ENCODE peak calls at places on chromosomes 6 and 20, in six cellular contexts. Z is IMR-90, E is PC-3, U is GM23248, A is GM23338, J is K562. P is an unnamed sample.
A peak's percentile ranks its signal among the peaks of the same experiment; 100 is the strongest.

GRCh38 chr20:7851031-7851490 is 89.2 kb downstream of the HAO1 start:
- DNase-seq in U (peak; percentile 68), Z (peak; percentile 11), E (peak; percentile 97), J (no peak), A (peak; percentile 12), P (no peak)

GRCh38 chr6:51768087-51768486 is 319.3 kb downstream of the PKHD1 start:
- DNase-seq in A (no peak), Z (no peak), J (no peak), U (no peak), E (peak; percentile 76), P (no peak)

GRCh38 chr20:29302979-29303644 is 1954.4 kb upstream of the DEFB115 start:
- DNase-seq in E (no peak), J (no peak), A (no peak), Z (no peak), U (no peak), P (no peak)

GRCh38 chr6:22699046-22699639 is 129.8 kb downstream of the HDGFL1 start:
- DNase-seq in E (no peak), U (no peak), A (peak; percentile 10), Z (no peak), J (no peak), P (no peak)

GRCh38 chr20:53708129-53708968 is 114.7 kb upstream of the ZNF217 start:
- DNase-seq in Z (peak; percentile 85), E (peak; percentile 96), U (peak; percentile 57), A (no peak), J (no peak), P (peak; percentile 38)

GRCh38 chr6:145339089-145339488 is 396.2 kb downstream of the EPM2A start:
- DNase-seq in Z (no peak), J (no peak), U (no peak), A (no peak), E (peak; percentile 14), P (no peak)

GRCh38 chr20:25623225-25623735 is 534 bp downstream of the NANP start:
- DNase-seq in Z (peak; percentile 24), U (peak; percentile 74), A (peak; percentile 27), J (peak; percentile 33), E (peak; percentile 32), P (peak; percentile 15)

GRCh38 chr20:309841-310644 is 12.7 kb downstream of the ZCCHC3 start:
- DNase-seq in J (peak; percentile 70), U (peak; percentile 100), A (peak; percentile 100), Z (peak; percentile 99), E (no peak), P (peak; percentile 98)

GRCh38 chr6:40124924-40125323 is 190.7 kb upstream of the MOCS1 start:
- DNase-seq in U (no peak), J (no peak), A (no peak), E (no peak), Z (no peak), P (no peak)

GRCh38 chr20:1434571-1435336 is 31.9 kb downstream of the NSFL1C start:
- DNase-seq in A (peak; percentile 54), Z (peak; percentile 92), J (peak; percentile 66), E (peak; percentile 88), U (peak; percentile 91), P (peak; percentile 92)

GRCh38 chr20:3674995-3675900 is 6.6 kb downstream of the ADAM33 start:
- DNase-seq in J (no peak), E (no peak), A (no peak), Z (no peak), U (no peak), P (no peak)

GRCh38 chr20:3678893-3679720 is 2.7 kb downstream of the ADAM33 start:
- DNase-seq in A (no peak), Z (no peak), U (peak; percentile 55), E (no peak), J (no peak), P (no peak)

GRCh38 chr20:3678198-3678597 is 3.6 kb downstream of the ADAM33 start:
- DNase-seq in A (no peak), E (no peak), Z (no peak), U (no peak), J (no peak), P (no peak)

GRCh38 chr20:3679749-3680700 is 1.8 kb downstream of the ADAM33 start:
- DNase-seq in E (no peak), A (peak; percentile 66), Z (peak; percentile 48), U (peak; percentile 91), J (no peak), P (no peak)

DNA sequence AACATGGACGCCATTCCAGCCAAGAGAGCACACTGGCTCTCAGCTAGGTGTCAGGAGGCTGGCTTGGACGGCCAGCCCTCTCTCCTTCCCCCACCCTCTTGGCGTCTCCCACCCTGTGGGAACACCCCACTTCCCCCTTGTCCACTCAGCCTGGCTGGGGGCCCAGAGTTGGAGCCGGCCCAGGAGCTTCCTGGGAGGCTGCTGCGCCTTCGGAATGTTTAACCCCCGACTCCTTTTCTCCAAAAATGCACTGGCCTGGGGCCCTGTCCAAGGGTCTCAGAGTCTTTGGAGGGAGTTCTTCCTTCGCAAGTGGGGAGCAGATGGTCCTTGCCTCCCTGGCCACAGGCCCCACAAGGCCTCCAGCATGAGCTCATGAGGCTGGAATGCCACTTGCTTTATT is 4.1 kb downstream of the ADAM33 start:
- DNase-seq in A (no peak), U (peak; percentile 45), J (no peak), E (no peak), Z (peak; percentile 13), P (no peak)
- H2AFZ ChIP-seq in A (no peak overlapping the region), U (no peak overlapping the region), J (no peak overlapping the region), E (no peak overlapping the region), Z (peak overlapping the region; percentile 28), P (no peak overlapping the region)

DNA sequence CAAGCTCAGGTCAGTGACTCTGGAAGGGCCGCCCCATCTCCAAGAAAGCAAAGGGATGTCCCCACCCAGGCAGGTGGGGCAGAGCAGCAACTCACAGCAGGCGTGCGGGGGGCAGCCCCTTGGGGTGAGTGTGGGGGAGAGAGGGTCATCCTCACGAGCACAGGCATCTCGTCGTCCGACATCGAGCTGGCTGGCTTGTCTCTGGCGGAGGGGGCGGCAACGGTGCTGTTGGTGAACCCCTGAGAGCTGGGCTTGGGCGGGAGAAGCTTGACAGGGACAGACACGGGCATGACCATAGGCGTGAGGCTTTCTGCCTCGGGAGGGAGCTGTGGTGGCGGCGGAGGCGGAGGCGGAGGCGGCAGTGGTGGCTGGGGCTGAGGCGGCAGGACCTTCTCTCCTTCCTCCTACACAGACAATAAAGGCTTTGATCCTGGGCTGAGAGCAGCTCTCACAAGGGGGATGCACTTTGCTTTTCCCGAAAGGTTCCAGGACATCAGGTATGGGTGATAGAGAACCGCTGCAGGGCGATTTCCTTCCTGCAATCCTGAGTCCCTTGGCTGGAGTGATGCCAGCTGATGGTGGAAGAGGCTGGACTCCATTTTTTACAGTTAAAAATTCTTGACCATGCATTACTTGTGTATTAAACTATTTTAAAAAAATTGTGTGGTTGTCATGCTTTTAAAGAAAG is 45.6 kb upstream of the MRPS10 start:
- DNase-seq in Z (no peak), E (no peak), J (peak; percentile 48), U (no peak), A (peak; percentile 45), P (no peak)
- H2AFZ ChIP-seq in Z (no peak overlapping the region), E (no peak overlapping the region), J (no peak overlapping the region), U (no peak overlapping the region), A (no peak overlapping the region), P (no peak overlapping the region)

GRCh38 chr20:64255361-64256281 is at the start of gene PCMTD2:
- DNase-seq in U (peak; percentile 90), E (peak; percentile 88), A (peak; percentile 92), Z (peak; percentile 68), J (peak; percentile 97), P (peak; percentile 93)

GRCh38 chr20:64253443-64253842 is 2.1 kb upstream of the PCMTD2 start:
- DNase-seq in E (no peak), A (no peak), Z (no peak), J (no peak), U (no peak), P (no peak)

GRCh38 chr20:64254156-64254555 is 1.4 kb upstream of the PCMTD2 start:
- DNase-seq in J (no peak), U (no peak), Z (no peak), A (no peak), E (no peak), P (no peak)

GRCh38 chr20:64254571-64255360 is 782 bp upstream of the PCMTD2 start:
- DNase-seq in A (no peak), J (no peak), Z (no peak), E (peak; percentile 4), U (no peak), P (peak; percentile 9)

GRCh38 chr20:64253000-64253383 is 2.6 kb upstream of the PCMTD2 start:
- DNase-seq in U (no peak), E (no peak), J (no peak), A (no peak), Z (no peak), P (no peak)
- H2AFZ ChIP-seq in U (no peak overlapping the region), E (no peak overlapping the region), J (peak overlapping the region; percentile 1), A (no peak overlapping the region), Z (no peak overlapping the region), P (peak overlapping the region; percentile 39)

GRCh38 chr6:113649276-113649675 is 207.9 kb upstream of the MARCKS start:
- DNase-seq in U (no peak), E (no peak), J (no peak), Z (no peak), A (no peak), P (no peak)
- H2AFZ ChIP-seq in U (no peak overlapping the region), E (no peak overlapping the region), J (no peak overlapping the region), Z (no peak overlapping the region), A (peak overlapping the region; percentile 25), P (peak overlapping the region; percentile 79)

GRCh38 chr6:101435028-101435427 is 41.5 kb downstream of the GRIK2 start:
- DNase-seq in J (no peak), E (no peak), Z (no peak), U (no peak), A (no peak), P (no peak)

GRCh38 chr6:101433141-101433540 is 39.6 kb downstream of the GRIK2 start:
- DNase-seq in Z (no peak), J (no peak), A (no peak), E (no peak), U (no peak), P (no peak)

GRCh38 chr6:101429291-101429690 is 35.8 kb downstream of the GRIK2 start:
- DNase-seq in Z (peak; percentile 49), J (no peak), E (no peak), U (peak; percentile 27), A (no peak), P (no peak)

GRCh38 chr6:101434601-101435000 is 41.1 kb downstream of the GRIK2 start:
- DNase-seq in E (no peak), U (no peak), Z (no peak), J (no peak), A (no peak), P (no peak)

DNA sequence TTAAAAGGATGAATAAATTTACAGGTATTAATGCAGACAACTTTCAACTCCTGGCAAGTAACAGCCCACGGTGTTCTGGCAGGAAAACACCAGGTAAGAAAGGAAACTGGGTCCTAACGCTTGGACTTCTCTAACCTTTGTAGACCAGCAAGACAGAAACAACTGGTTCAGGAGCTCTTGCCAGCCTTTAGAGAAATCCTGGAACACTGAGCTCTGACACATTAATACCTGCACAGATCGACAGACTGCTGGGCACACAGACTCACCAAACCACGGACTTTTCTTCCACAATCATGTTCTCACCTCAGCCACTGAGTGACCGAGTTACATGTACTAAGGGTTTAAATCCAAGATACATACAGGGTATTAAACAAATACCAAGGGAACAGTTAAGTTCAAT is 36.3 kb downstream of the GRIK2 start:
- DNase-seq in Z (no peak), E (no peak), J (no peak), A (no peak), U (no peak), P (no peak)
- H2AFZ ChIP-seq in Z (no peak overlapping the region), E (no peak overlapping the region), J (no peak overlapping the region), A (peak overlapping the region; percentile 38), U (no peak overlapping the region), P (no peak overlapping the region)

P was measured in OCI-LY7.